ENCODE peak calls at places on chromosomes 11 and 22, in ten cellular contexts. L, P, N, A, M, Y, X, O, V and Z are unnamed samples.

GRCh38 chr11:85685131-85685819 is 720 bp downstream of the CCDC89 start:
- DNase-seq in V (no peak), P (no peak), A (no peak), N (no peak), L (no peak), M (no peak), Y (peak), O (no peak), X (no peak), Z (no peak)

GRCh38 chr11:101867951-101868350 is 46.9 kb upstream of the CEP126 start:
- DNase-seq in L (no peak), M (no peak), O (no peak), Y (peak), P (no peak), V (no peak), A (no peak), N (no peak), X (no peak), Z (no peak)

GRCh38 chr11:132263875-132264274 is 893.5 kb downstream of the NTM start:
- DNase-seq in V (no peak), A (no peak), P (no peak), M (no peak), L (no peak), X (no peak), Y (no peak), O (no peak), N (no peak), Z (no peak)

GRCh38 chr11:112504056-112504455 is 243.4 kb upstream of the PLET1 start:
- DNase-seq in N (no peak), P (no peak), V (peak), L (no peak), Y (no peak), M (no peak), O (no peak), A (no peak), X (no peak), Z (no peak)

GRCh38 chr11:61682093-61682732 is 2.0 kb downstream of the DAGLA start:
- DNase-seq in M (no peak), Y (no peak), A (peak), N (no peak), P (peak), V (no peak), L (no peak), O (no peak), X (no peak), Z (no peak)

GRCh38 chr22:37918580-37919274 is 12.6 kb downstream of the MICALL1 start:
- DNase-seq in L (no peak), N (no peak), A (no peak), O (no peak), V (no peak), M (no peak), Y (no peak), P (no peak), X (no peak), Z (no peak)

GRCh38 chr11:122853971-122854446 is 15.7 kb downstream of the CRTAM start:
- DNase-seq in P (peak), N (no peak), M (peak), A (peak), Y (peak), O (peak), X (peak), V (peak), L (peak), Z (peak)

GRCh38 chr11:121336279-121336947 is 43.8 kb downstream of the SC5D start:
- DNase-seq in A (no peak), N (no peak), M (no peak), P (no peak), O (no peak), V (no peak), L (no peak), X (no peak), Y (no peak), Z (no peak)

GRCh38 chr11:102318469-102318868 is 1.2 kb downstream of the BIRC3 start:
- DNase-seq in Y (no peak), V (peak), L (no peak), N (no peak), O (peak), P (no peak), A (no peak), X (peak), M (peak), Z (peak)

GRCh38 chr11:17764446-17765218 is 30.1 kb downstream of the KCNC1 start:
- DNase-seq in O (no peak), M (no peak), V (no peak), A (no peak), N (no peak), P (no peak), L (no peak), Y (no peak), X (no peak), Z (no peak)

GRCh38 chr11:2577071-2578005 is 122.5 kb downstream of the KCNQ1OT1 start:
- DNase-seq in Y (no peak), P (no peak), N (no peak), O (no peak), V (no peak), A (no peak), X (peak), L (no peak), M (no peak), Z (no peak)

GRCh38 chr11:131867457-131868257 is 497.2 kb downstream of the NTM start:
- DNase-seq in Y (peak), N (no peak), A (peak), P (peak), M (peak), L (peak), X (no peak), O (no peak), V (peak), Z (peak)

GRCh38 chr11:130905512-130905911 is 10.8 kb downstream of the SNX19 start:
- DNase-seq in N (no peak), X (no peak), P (no peak), V (no peak), Y (no peak), A (no peak), O (no peak), L (no peak), M (no peak), Z (no peak)

GRCh38 chr11:48096588-48097525 is 116.5 kb downstream of the PTPRJ start:
- DNase-seq in P (no peak), Y (no peak), X (no peak), M (no peak), A (no peak), L (no peak), O (peak), V (peak), N (no peak), Z (peak)

GRCh38 chr11:44622721-44623258 is 57.3 kb downstream of the CD82 start:
- DNase-seq in V (peak), N (no peak), A (no peak), P (no peak), Y (no peak), X (no peak), M (no peak), L (no peak), O (no peak), Z (no peak)

GRCh38 chr22:23149743-23150238 is 4.5 kb downstream of the RAB36 start:
- DNase-seq in A (no peak), V (peak), N (no peak), L (no peak), P (no peak), O (no peak), M (no peak), Y (no peak), X (no peak), Z (no peak)

GRCh38 chr11:131073167-131073566 is 156.9 kb upstream of the SNX19 start:
- DNase-seq in V (no peak), M (no peak), L (no peak), A (no peak), O (no peak), P (no peak), X (no peak), Y (no peak), N (no peak), Z (no peak)

GRCh38 chr22:20130739-20131592 is 638 bp upstream of the ZDHHC8 start:
- DNase-seq in X (peak), O (peak), L (no peak), A (peak), N (peak), V (peak), M (peak), P (peak), Y (peak), Z (peak)

GRCh38 chr11:112163875-112164521 is at the start of gene IL18:
- DNase-seq in L (no peak), A (peak), M (no peak), N (no peak), X (no peak), V (peak), O (no peak), Y (no peak), P (no peak), Z (no peak)

GRCh38 chr11:115963170-115963569 is 459.0 kb upstream of the CADM1 start:
- DNase-seq in N (no peak), P (no peak), L (no peak), M (no peak), X (no peak), V (no peak), O (no peak), Y (peak), A (no peak), Z (no peak)

GRCh38 chr22:42343551-42344081 is 73.2 kb upstream of the TCF20 start:
- DNase-seq in M (peak), X (no peak), N (peak), L (no peak), V (no peak), A (no peak), O (no peak), P (no peak), Y (no peak), Z (no peak)

GRCh38 chr11:111555255-111555654 is 14.7 kb downstream of the LAYN start:
- DNase-seq in Y (no peak), L (no peak), A (no peak), X (no peak), M (no peak), P (no peak), N (no peak), V (peak), O (no peak), Z (peak)

GRCh38 chr11:132177106-132177505 is 806.7 kb downstream of the NTM start:
- DNase-seq in P (peak), A (no peak), M (peak), X (no peak), N (no peak), Y (peak), O (no peak), V (peak), L (peak), Z (peak)

GRCh38 chr22:22009661-22010060 is 27.1 kb upstream of the TOP3B start:
- DNase-seq in M (peak), A (no peak), N (no peak), X (no peak), O (no peak), P (no peak), Y (no peak), L (no peak), V (peak), Z (peak)

GRCh38 chr22:41787331-41787730 is 13.1 kb upstream of the CCDC134 start:
- DNase-seq in L (no peak), A (no peak), X (no peak), O (no peak), Y (no peak), N (no peak), P (no peak), M (no peak), V (no peak), Z (no peak)

GRCh38 chr11:119774180-119774763 is 45.3 kb upstream of the NECTIN1 start:
- DNase-seq in X (no peak), P (no peak), M (peak), A (no peak), O (peak), L (no peak), V (peak), Y (peak), N (no peak), Z (peak)

GRCh38 chr11:125662689-125663088 is 18.0 kb downstream of the ACRV1 start:
- DNase-seq in L (no peak), V (no peak), M (no peak), Y (no peak), A (peak), N (no peak), P (no peak), O (no peak), X (no peak), Z (no peak)

GRCh38 chr11:45087761-45088160 is 58.7 kb upstream of the PRDM11 start:
- DNase-seq in N (no peak), M (no peak), P (no peak), O (no peak), Y (no peak), A (peak), V (no peak), X (no peak), L (no peak), Z (no peak)

GRCh38 chr11:55726715-55727324 is 46.4 kb upstream of the OR5D13 start:
- DNase-seq in N (no peak), M (peak), O (no peak), P (no peak), A (no peak), V (no peak), Y (no peak), X (no peak), L (no peak), Z (no peak)

GRCh38 chr22:47270463-47271135 is 508.1 kb downstream of the TBC1D22A start:
- DNase-seq in V (no peak), L (no peak), M (no peak), N (no peak), O (no peak), Y (no peak), X (no peak), A (no peak), P (no peak), Z (no peak)

GRCh38 chr22:49718396-49718795 is 109.3 kb downstream of the BRD1 start:
- DNase-seq in P (no peak), O (no peak), A (no peak), M (no peak), L (no peak), V (no peak), Y (no peak), N (no peak), X (no peak), Z (no peak)

GRCh38 chr22:33706100-33706499 is 214.2 kb downstream of the LARGE1 start:
- DNase-seq in X (no peak), V (no peak), A (no peak), O (no peak), L (no peak), P (no peak), Y (no peak), M (no peak), N (no peak), Z (no peak)

GRCh38 chr11:67113231-67113721 is 5.8 kb upstream of the KDM2A start:
- DNase-seq in X (no peak), N (no peak), V (no peak), Y (no peak), O (no peak), A (no peak), L (no peak), M (no peak), P (no peak), Z (no peak)

GRCh38 chr11:9017773-9018172 is 14.0 kb upstream of the NRIP3 start:
- DNase-seq in Y (peak), M (no peak), O (no peak), P (no peak), V (no peak), X (no peak), A (no peak), N (no peak), L (no peak), Z (no peak)

GRCh38 chr11:22780914-22781593 is 48.5 kb downstream of the SVIP start:
- DNase-seq in X (no peak), A (peak), N (no peak), Y (no peak), L (no peak), M (no peak), O (no peak), V (no peak), P (no peak), Z (no peak)

GRCh38 chr11:63762662-63763505 is 5.7 kb downstream of the ZFTA start:
- DNase-seq in N (no peak), P (no peak), V (peak), A (peak), O (no peak), Y (peak), M (peak), L (no peak), X (no peak), Z (no peak)